ENCODE peak calls at places on chromosome X, in four cellular contexts. M is K562, P is GM12891, W is GM12878. B is an unnamed sample.

GRCh38 chrX:41238543-41238942 is 95.4 kb upstream of the DDX3X start:
- DNase-seq in M (peak), W (no peak), P (no peak), B (peak)

GRCh38 chrX:63784902-63785692 is at the start of gene ARHGEF9:
- DNase-seq in M (no peak), P (no peak), W (no peak), B (no peak)

GRCh38 chrX:150526692-150527091 is 41.7 kb upstream of the MTM1 start:
- DNase-seq in M (no peak), W (no peak), P (no peak), B (no peak)

GRCh38 chrX:32041181-32041580 is 969.3 kb upstream of the FTHL17 start:
- DNase-seq in P (no peak), M (no peak), W (no peak), B (no peak)

GRCh38 chrX:132740316-132741123 is 217.9 kb downstream of the HS6ST2 start:
- DNase-seq in W (no peak), M (no peak), P (no peak), B (no peak)

GRCh38 chrX:6227445-6227820 is 1.2 kb downstream of the NLGN4X start:
- DNase-seq in W (no peak), P (no peak), M (no peak), B (no peak)

GRCh38 chrX:70044541-70045245 is 5.0 kb downstream of the AWAT2 start:
- DNase-seq in W (no peak), P (no peak), M (no peak), B (no peak)

GRCh38 chrX:153900806-153901752 is 3.4 kb upstream of the AVPR2 start:
- DNase-seq in P (peak), M (peak), W (peak), B (peak)

GRCh38 chrX:29687687-29688086 is 527.7 kb upstream of the MAGEB2 start:
- DNase-seq in W (no peak), M (no peak), P (no peak), B (no peak)

GRCh38 chrX:104668550-104668949 is 102.6 kb downstream of the IL1RAPL2 start:
- DNase-seq in P (no peak), W (no peak), M (peak), B (no peak)

GRCh38 chrX:71366674-71367256 is 608 bp downstream of the TAF1 start:
- DNase-seq in P (no peak), M (peak), W (no peak), B (no peak)

GRCh38 chrX:17414839-17415238 is 39.8 kb downstream of the NHS start:
- DNase-seq in P (no peak), M (no peak), W (no peak), B (no peak)

GRCh38 chrX:38183577-38183976 is 37.1 kb downstream of the SRPX start:
- DNase-seq in P (no peak), M (no peak), W (no peak), B (no peak)

GRCh38 chrX:43860646-43861370 is 21.4 kb downstream of the MAOB start:
- DNase-seq in P (no peak), W (no peak), M (no peak), B (no peak)

GRCh38 chrX:68307767-68308166 is 125.5 kb downstream of the OPHN1 start:
- DNase-seq in P (no peak), W (no peak), M (no peak), B (no peak)

GRCh38 chrX:13661735-13662536 is 9.0 kb downstream of the TCEANC start:
- DNase-seq in W (no peak), P (no peak), M (no peak), B (no peak)

GRCh38 chrX:136198678-136199243 is 51.4 kb downstream of the FHL1 start:
- DNase-seq in M (no peak), W (no peak), P (no peak), B (no peak)

GRCh38 chrX:30858098-30858497 is 31.0 kb downstream of the TAB3 start:
- DNase-seq in W (no peak), M (no peak), P (no peak), B (no peak)

GRCh38 chrX:16828126-16828908 is 41.8 kb downstream of the RBBP7 start:
- DNase-seq in W (no peak), P (no peak), M (no peak), B (no peak)

GRCh38 chrX:136067097-136067496 is 80.2 kb upstream of the FHL1 start:
- DNase-seq in P (no peak), W (no peak), M (peak), B (no peak)

GRCh38 chrX:12887141-12887540 is 19.3 kb upstream of the TLR8 start:
- DNase-seq in M (no peak), W (no peak), P (no peak), B (no peak)

GRCh38 chrX:16743604-16744325 is 24.4 kb downstream of the SYAP1 start:
- DNase-seq in W (no peak), P (no peak), M (no peak), B (no peak)

GRCh38 chrX:20414781-20415445 is 148.2 kb upstream of the RPS6KA3 start:
- DNase-seq in P (no peak), W (no peak), M (no peak), B (no peak)

GRCh38 chrX:154308108-154308946 is 12.7 kb downstream of the TKTL1 start:
- DNase-seq in M (peak), W (no peak), P (peak), B (peak)

GRCh38 chrX:2576793-2577192 is 76.0 kb upstream of the DHRSX start:
- DNase-seq in M (peak), P (no peak), W (no peak), B (no peak)

GRCh38 chrX:37803057-37803456 is 23.2 kb downstream of the CYBB start:
- DNase-seq in P (no peak), W (no peak), M (no peak), B (no peak)

GRCh38 chrX:136065044-136065671 is 79.9 kb downstream of the SLC9A6 start:
- DNase-seq in M (no peak), W (no peak), P (no peak), B (peak)

GRCh38 chrX:104315555-104315954 is 60.8 kb upstream of the ESX1 start:
- DNase-seq in W (no peak), P (no peak), M (no peak), B (no peak)

GRCh38 chrX:38220024-38220935 is at the start of gene SRPX:
- DNase-seq in P (no peak), W (no peak), M (peak), B (no peak)

GRCh38 chrX:102892103-102892502 is 45.0 kb upstream of the RAB40AL start:
- DNase-seq in M (no peak), W (no peak), P (no peak), B (no peak)
- TF ChIP-seq SPI1 in M (no peak), W (no peak), P (no peak), B (no peak)

GRCh38 chrX:119399772-119400101 is 601 bp downstream of the SLC25A43 start:
- DNase-seq in P (no peak), W (no peak), M (no peak), B (no peak)
- TF ChIP-seq SPI1 in P (no peak), W (no peak), M (no peak), B (no peak)

GRCh38 chrX:125205084-125205917 is 114.4 kb upstream of the TEX13C start:
- DNase-seq in P (no peak), M (peak), W (no peak), B (peak)
- TF ChIP-seq SPI1 in P (no peak), M (no peak), W (no peak), B (no peak)

GRCh38 chrX:10052906-10053625 is 85.9 kb downstream of the CLDN34 start:
- DNase-seq in W (no peak), M (no peak), P (no peak), B (no peak)
- TF ChIP-seq SPI1 in W (peak), M (no peak), P (no peak), B (no peak)